ENCODE peak calls at places on chromosomes 1 and 21, in six cellular contexts. N is GM12878, W is GM23338, I is HepG2, D is K562, C is HCT116. V is an unnamed sample.

GRCh38 chr21:25934771-25935224 is 200.0 kb downstream of the GABPA start:
- DNase-seq in N (no peak), I (peak; percentile 44), D (no peak), W (no peak), C (no peak), V (no peak)

GRCh38 chr21:34698270-34699015 is 29.6 kb downstream of the CLIC6 start:
- DNase-seq in I (no peak), N (no peak), D (no peak), W (peak; percentile 55), C (no peak), V (no peak)

GRCh38 chr1:227342075-227342829 is 24.0 kb upstream of the CDC42BPA start:
- DNase-seq in C (no peak), D (no peak), N (no peak), I (no peak), W (no peak), V (no peak)

GRCh38 chr1:16254263-16254948 is 17.4 kb upstream of the CPLANE2 start:
- DNase-seq in D (no peak), W (no peak), N (no peak), I (no peak), C (no peak), V (no peak)

GRCh38 chr1:25586181-25586588 is 30.4 kb upstream of the MAN1C1 start:
- DNase-seq in I (no peak), D (peak; percentile 77), N (no peak), W (peak; percentile 88), C (no peak), V (no peak)

GRCh38 chr1:9539829-9540550 is 725 bp downstream of the SLC25A33 start:
- DNase-seq in D (peak; percentile 82), W (peak; percentile 68), N (no peak), C (no peak), I (no peak), V (no peak)

GRCh38 chr1:227032396-227032795 is 92.3 kb downstream of the COQ8A start:
- DNase-seq in C (no peak), W (peak; percentile 47), D (no peak), N (no peak), I (no peak), V (no peak)

GRCh38 chr1:53121319-53122172 is 20.9 kb downstream of the SLC1A7 start:
- DNase-seq in I (peak; percentile 83), C (no peak), D (no peak), W (no peak), N (no peak), V (no peak)

GRCh38 chr21:44089001-44089911 is 17.9 kb upstream of the PWP2 start:
- DNase-seq in I (no peak), C (no peak), W (no peak), D (no peak), N (no peak), V (no peak)

GRCh38 chr1:19476440-19477190 is 8.7 kb downstream of the CAPZB start:
- DNase-seq in I (no peak), W (no peak), N (peak; percentile 56), D (no peak), C (no peak), V (no peak)

GRCh38 chr1:233679598-233679997 is 65.7 kb downstream of the KCNK1 start:
- DNase-seq in I (no peak), W (no peak), C (no peak), D (no peak), N (no peak), V (no peak)

GRCh38 chr1:10943991-10944730 is 68.3 kb upstream of the TARDBP start:
- DNase-seq in C (no peak), I (peak; percentile 25), D (peak; percentile 44), W (no peak), N (no peak), V (no peak)

GRCh38 chr1:27269276-27269675 is 34.8 kb downstream of the WDTC1 start:
- DNase-seq in N (no peak), D (no peak), C (no peak), W (no peak), I (no peak), V (no peak)
- TF ChIP-seq POLR2AphosphoS5 in N (no peak), D (no peak), C (no peak), W (no peak), I (no peak), V (no peak)

GRCh38 chr1:156925154-156926010 is 5.0 kb downstream of the LRRC71 start:
- DNase-seq in N (no peak), W (no peak), I (no peak), D (no peak), C (no peak), V (no peak)

GRCh38 chr1:156926175-156926574 is 5.7 kb downstream of the LRRC71 start:
- DNase-seq in D (peak; percentile 45), I (no peak), C (peak; percentile 86), W (no peak), N (no peak), V (peak; percentile 26)

GRCh38 chr1:156928043-156928602 is 7.7 kb downstream of the LRRC71 start:
- DNase-seq in I (no peak), N (no peak), D (no peak), C (no peak), W (no peak), V (no peak)

GRCh38 chr1:156929596-156930238 is 9.3 kb downstream of the LRRC71 start:
- DNase-seq in N (no peak), W (no peak), C (no peak), D (no peak), I (no peak), V (no peak)

DNA sequence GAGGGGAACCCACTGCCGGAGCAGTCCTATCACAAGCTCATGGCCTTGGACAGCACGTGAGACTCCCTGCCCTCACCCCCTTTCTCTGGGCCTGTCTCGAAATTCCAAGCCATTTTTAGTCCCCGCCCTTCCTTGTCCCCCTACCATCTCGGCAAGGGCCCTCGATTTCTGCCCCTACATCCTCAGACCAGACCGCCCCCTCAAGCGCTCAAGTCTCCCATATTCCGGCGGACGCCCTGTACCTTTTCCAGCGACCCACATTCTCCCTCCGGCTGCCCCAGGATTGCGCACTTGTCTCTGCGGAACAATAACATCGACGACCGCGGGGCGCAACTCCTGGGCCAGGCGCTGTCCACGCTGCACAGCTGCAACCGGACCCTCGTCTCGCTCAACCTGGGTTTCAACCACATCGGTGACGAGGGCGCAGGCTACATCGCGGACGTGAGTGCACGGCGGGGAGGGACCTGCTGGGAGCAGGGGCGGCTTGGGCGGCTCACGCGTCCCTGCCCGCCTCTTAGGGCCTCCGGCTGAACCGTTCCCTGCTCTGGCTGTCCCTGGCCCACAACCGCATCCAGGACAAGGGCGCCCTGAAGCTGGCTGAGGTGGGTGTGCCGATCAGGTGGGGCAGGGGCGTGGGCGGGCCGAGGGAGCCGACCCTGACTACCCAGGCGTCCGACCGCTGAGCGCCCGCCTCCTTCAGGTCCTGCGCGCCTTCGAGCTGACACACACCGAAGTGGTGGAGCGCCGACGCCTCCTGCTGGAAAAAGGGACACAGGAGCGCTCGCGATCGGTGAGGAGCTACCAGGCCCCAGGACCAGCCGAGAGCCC is 7.0 kb downstream of the LRRC71 start:
- DNase-seq in C (peak; percentile 66), W (peak; percentile 97), N (no peak), D (peak; percentile 79), I (peak; percentile 48), V (no peak)
- TF ChIP-seq EZH2 in C (no peak), W (no peak), N (no peak), D (no peak), I (peak; percentile 56), V (no peak)

GRCh38 chr1:150777544-150777943 is 12.0 kb upstream of the CTSS start:
- DNase-seq in N (no peak), I (no peak), D (no peak), W (no peak), C (no peak), V (no peak)
- TF ChIP-seq POLR2AphosphoS5 in N (no peak), I (no peak), D (no peak), W (no peak), C (no peak), V (no peak)

DNA sequence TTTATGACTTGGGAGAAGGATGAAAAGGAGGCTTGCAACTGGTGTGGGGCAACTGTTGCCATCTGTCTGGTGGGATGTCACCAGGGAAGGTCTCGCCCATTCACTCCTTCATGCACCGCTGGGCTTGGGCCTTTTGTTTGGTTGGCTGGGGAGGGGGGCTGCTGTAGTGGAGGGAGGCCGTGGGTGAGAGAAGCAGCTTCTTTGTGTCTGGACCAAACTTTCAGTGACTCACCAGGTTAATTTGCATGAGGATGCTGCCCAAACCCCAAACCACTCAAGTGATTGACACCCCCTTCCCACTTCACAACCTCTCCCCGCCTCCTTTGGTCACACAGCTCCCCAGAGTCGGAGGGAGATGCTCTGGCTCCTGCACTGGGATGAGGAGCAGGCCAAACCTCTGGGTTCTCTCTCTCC is 19.7 kb downstream of the BTG2 start:
- DNase-seq in W (peak; percentile 70), D (no peak), C (no peak), N (peak; percentile 94), I (no peak), V (no peak)
- TF ChIP-seq EZH2 in W (no peak), D (no peak), C (no peak), N (no peak), I (no peak), V (no peak)

GRCh38 chr21:42021751-42022430 is 11.7 kb upstream of the ZBTB21 start:
- DNase-seq in C (no peak), W (peak; percentile 66), N (no peak), D (no peak), I (no peak), V (no peak)
- TF ChIP-seq POLR2AphosphoS5 in C (no peak), W (no peak), N (no peak), D (no peak), I (no peak), V (no peak)

DNA sequence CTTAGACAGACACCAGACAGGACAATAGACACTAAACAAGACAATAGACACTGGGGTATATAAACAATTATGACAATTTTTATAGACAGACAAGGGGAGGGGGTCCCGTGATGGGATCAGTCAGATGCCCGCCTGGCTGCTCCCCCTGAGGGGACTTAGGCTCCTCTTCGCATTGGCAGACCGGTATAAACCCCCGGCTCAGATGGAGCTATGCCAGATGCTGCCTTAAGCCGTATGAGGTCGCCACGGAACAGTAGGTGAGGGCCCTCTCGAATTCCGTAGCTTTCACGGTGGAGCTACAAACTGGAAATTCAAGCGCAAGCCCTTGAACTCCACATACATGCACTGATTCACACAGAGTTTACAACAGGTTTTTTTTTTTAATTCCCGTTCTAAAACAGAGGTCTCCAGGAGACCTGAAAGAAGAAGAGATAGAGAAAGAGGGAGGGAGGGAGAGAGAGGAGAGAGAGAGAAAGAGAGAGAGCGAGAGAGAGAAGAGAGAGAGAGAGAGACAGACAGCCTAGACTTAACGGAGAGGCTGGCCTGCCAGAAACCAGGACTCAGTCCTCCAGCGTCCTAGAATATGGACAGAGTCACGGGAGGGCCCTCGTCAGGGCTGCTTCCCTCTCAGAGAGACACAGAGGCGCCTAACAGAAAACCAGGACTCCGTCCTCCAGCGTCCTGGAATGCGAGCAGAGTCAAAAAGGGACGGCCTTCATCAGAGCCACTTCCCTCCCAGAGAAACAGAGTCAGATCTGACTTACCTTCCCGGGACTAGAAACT is 24.4 kb upstream of the TMEM54 start:
- DNase-seq in I (peak; percentile 56), D (no peak), N (no peak), W (peak; percentile 71), C (no peak), V (no peak)
- TF ChIP-seq EZH2 in I (no peak), D (no peak), N (no peak), W (peak; percentile 70), C (no peak), V (no peak)

GRCh38 chr1:201895913-201896807 is 7.5 kb downstream of the SHISA4 start:
- DNase-seq in D (peak; percentile 98), I (peak; percentile 78), W (peak; percentile 96), C (peak; percentile 78), N (peak; percentile 40), V (peak; percentile 65)
- TF ChIP-seq POLR2AphosphoS5 in D (no peak), I (no peak), W (no peak), C (peak; percentile 42), N (no peak), V (no peak)

V was measured in SK-N-MC.